ENCODE peak calls at places on chromosomes 13 and 19, in nine cellular contexts. One of them, this sample, is unnamed.

GRCh38 chr19:372306-372890 is 27.8 kb upstream of the MIER2 start:
- DNase-seq in endothelial cell of umbilical vein: peak
- DNase-seq in epithelial cell of esophagus: no peak
- DNase-seq in Peyer's patch: peak
- DNase-seq in psoas muscle: peak
- DNase-seq in progenitor cell of endocrine pancreas: no peak
- DNase-seq in body of pancreas: peak
- DNase-seq in fibroblast of lung: peak
- DNase-seq in AG04449: peak
- DNase-seq in this sample: no peak

GRCh38 chr19:12543855-12544254 is 7.4 kb downstream of the ZNF564 start:
- DNase-seq in endothelial cell of umbilical vein: no peak
- DNase-seq in epithelial cell of esophagus: peak
- DNase-seq in Peyer's patch: no peak
- DNase-seq in psoas muscle: no peak
- DNase-seq in progenitor cell of endocrine pancreas: no peak
- DNase-seq in body of pancreas: no peak
- DNase-seq in fibroblast of lung: peak
- DNase-seq in AG04449: no peak
- DNase-seq in this sample: peak

GRCh38 chr13:79749985-79750551 is 269.1 kb downstream of the NDFIP2 start:
- DNase-seq in endothelial cell of umbilical vein: peak
- DNase-seq in epithelial cell of esophagus: peak
- DNase-seq in Peyer's patch: no peak
- DNase-seq in psoas muscle: peak
- DNase-seq in progenitor cell of endocrine pancreas: no peak
- DNase-seq in body of pancreas: peak
- DNase-seq in fibroblast of lung: peak
- DNase-seq in AG04449: peak
- DNase-seq in this sample: peak

GRCh38 chr13:31046711-31047279 is 114.3 kb downstream of the TEX26 start:
- DNase-seq in endothelial cell of umbilical vein: no peak
- DNase-seq in epithelial cell of esophagus: peak
- DNase-seq in Peyer's patch: peak
- DNase-seq in psoas muscle: no peak
- DNase-seq in progenitor cell of endocrine pancreas: no peak
- DNase-seq in body of pancreas: peak
- DNase-seq in fibroblast of lung: peak
- DNase-seq in AG04449: no peak
- DNase-seq in this sample: no peak

GRCh38 chr19:12834976-12835757 is 788 bp upstream of the RTBDN start:
- DNase-seq in endothelial cell of umbilical vein: no peak
- DNase-seq in epithelial cell of esophagus: no peak
- DNase-seq in Peyer's patch: no peak
- DNase-seq in psoas muscle: peak
- DNase-seq in progenitor cell of endocrine pancreas: no peak
- DNase-seq in body of pancreas: peak
- DNase-seq in fibroblast of lung: no peak
- DNase-seq in AG04449: no peak
- DNase-seq in this sample: no peak

GRCh38 chr19:30882411-30883005 is 466.7 kb downstream of the TSHZ3 start:
- DNase-seq in endothelial cell of umbilical vein: no peak
- DNase-seq in epithelial cell of esophagus: no peak
- DNase-seq in Peyer's patch: no peak
- DNase-seq in psoas muscle: no peak
- DNase-seq in progenitor cell of endocrine pancreas: no peak
- DNase-seq in body of pancreas: no peak
- DNase-seq in fibroblast of lung: no peak
- DNase-seq in AG04449: no peak
- DNase-seq in this sample: no peak

GRCh38 chr13:101647760-101648159 is 195.3 kb downstream of the ITGBL1 start:
- DNase-seq in endothelial cell of umbilical vein: no peak
- DNase-seq in epithelial cell of esophagus: no peak
- DNase-seq in Peyer's patch: no peak
- DNase-seq in psoas muscle: no peak
- DNase-seq in progenitor cell of endocrine pancreas: no peak
- DNase-seq in body of pancreas: no peak
- DNase-seq in fibroblast of lung: no peak
- DNase-seq in AG04449: no peak
- DNase-seq in this sample: no peak

GRCh38 chr13:44815507-44816074 is 173.7 kb downstream of the NUFIP1 start:
- DNase-seq in endothelial cell of umbilical vein: peak
- DNase-seq in epithelial cell of esophagus: peak
- DNase-seq in Peyer's patch: no peak
- DNase-seq in psoas muscle: no peak
- DNase-seq in progenitor cell of endocrine pancreas: no peak
- DNase-seq in body of pancreas: peak
- DNase-seq in fibroblast of lung: peak
- DNase-seq in AG04449: peak
- DNase-seq in this sample: peak

GRCh38 chr13:44109986-44110640 is 230.4 kb downstream of the LACC1 start:
- DNase-seq in endothelial cell of umbilical vein: no peak
- DNase-seq in epithelial cell of esophagus: peak
- DNase-seq in Peyer's patch: peak
- DNase-seq in psoas muscle: no peak
- DNase-seq in progenitor cell of endocrine pancreas: no peak
- DNase-seq in body of pancreas: no peak
- DNase-seq in fibroblast of lung: no peak
- DNase-seq in AG04449: no peak
- DNase-seq in this sample: no peak

GRCh38 chr19:15331419-15332310 is 674 bp downstream of the BRD4 start:
- DNase-seq in endothelial cell of umbilical vein: no peak
- DNase-seq in epithelial cell of esophagus: peak
- DNase-seq in Peyer's patch: peak
- DNase-seq in psoas muscle: peak
- DNase-seq in progenitor cell of endocrine pancreas: peak
- DNase-seq in body of pancreas: peak
- DNase-seq in fibroblast of lung: peak
- DNase-seq in AG04449: no peak
- DNase-seq in this sample: peak

GRCh38 chr19:7849631-7850428 is 19.8 kb downstream of the EVI5L start:
- DNase-seq in endothelial cell of umbilical vein: no peak
- DNase-seq in epithelial cell of esophagus: no peak
- DNase-seq in Peyer's patch: peak
- DNase-seq in psoas muscle: no peak
- DNase-seq in progenitor cell of endocrine pancreas: no peak
- DNase-seq in body of pancreas: no peak
- DNase-seq in fibroblast of lung: no peak
- DNase-seq in AG04449: no peak
- DNase-seq in this sample: peak

GRCh38 chr19:38388310-38389100 is at the start of gene SPRED3:
- DNase-seq in endothelial cell of umbilical vein: no peak
- DNase-seq in epithelial cell of esophagus: peak
- DNase-seq in Peyer's patch: peak
- DNase-seq in psoas muscle: peak
- DNase-seq in progenitor cell of endocrine pancreas: peak
- DNase-seq in body of pancreas: peak
- DNase-seq in fibroblast of lung: peak
- DNase-seq in AG04449: no peak
- DNase-seq in this sample: peak

GRCh38 chr19:4089400-4089908 is 22.8 kb upstream of the ZBTB7A start:
- DNase-seq in endothelial cell of umbilical vein: no peak
- DNase-seq in epithelial cell of esophagus: no peak
- DNase-seq in Peyer's patch: no peak
- DNase-seq in psoas muscle: peak
- DNase-seq in progenitor cell of endocrine pancreas: no peak
- DNase-seq in body of pancreas: no peak
- DNase-seq in fibroblast of lung: no peak
- DNase-seq in AG04449: no peak
- DNase-seq in this sample: no peak

GRCh38 chr19:1566392-1567115 is 1.6 kb downstream of the MEX3D start:
- DNase-seq in endothelial cell of umbilical vein: peak
- DNase-seq in epithelial cell of esophagus: peak
- DNase-seq in Peyer's patch: peak
- DNase-seq in psoas muscle: peak
- DNase-seq in progenitor cell of endocrine pancreas: peak
- DNase-seq in body of pancreas: peak
- DNase-seq in fibroblast of lung: peak
- DNase-seq in AG04449: peak
- DNase-seq in this sample: peak

GRCh38 chr19:29491995-29492577 is 33.7 kb upstream of the VSTM2B start:
- DNase-seq in endothelial cell of umbilical vein: no peak
- DNase-seq in epithelial cell of esophagus: no peak
- DNase-seq in Peyer's patch: no peak
- DNase-seq in psoas muscle: no peak
- DNase-seq in progenitor cell of endocrine pancreas: no peak
- DNase-seq in body of pancreas: no peak
- DNase-seq in fibroblast of lung: no peak
- DNase-seq in AG04449: no peak
- DNase-seq in this sample: no peak

DNA sequence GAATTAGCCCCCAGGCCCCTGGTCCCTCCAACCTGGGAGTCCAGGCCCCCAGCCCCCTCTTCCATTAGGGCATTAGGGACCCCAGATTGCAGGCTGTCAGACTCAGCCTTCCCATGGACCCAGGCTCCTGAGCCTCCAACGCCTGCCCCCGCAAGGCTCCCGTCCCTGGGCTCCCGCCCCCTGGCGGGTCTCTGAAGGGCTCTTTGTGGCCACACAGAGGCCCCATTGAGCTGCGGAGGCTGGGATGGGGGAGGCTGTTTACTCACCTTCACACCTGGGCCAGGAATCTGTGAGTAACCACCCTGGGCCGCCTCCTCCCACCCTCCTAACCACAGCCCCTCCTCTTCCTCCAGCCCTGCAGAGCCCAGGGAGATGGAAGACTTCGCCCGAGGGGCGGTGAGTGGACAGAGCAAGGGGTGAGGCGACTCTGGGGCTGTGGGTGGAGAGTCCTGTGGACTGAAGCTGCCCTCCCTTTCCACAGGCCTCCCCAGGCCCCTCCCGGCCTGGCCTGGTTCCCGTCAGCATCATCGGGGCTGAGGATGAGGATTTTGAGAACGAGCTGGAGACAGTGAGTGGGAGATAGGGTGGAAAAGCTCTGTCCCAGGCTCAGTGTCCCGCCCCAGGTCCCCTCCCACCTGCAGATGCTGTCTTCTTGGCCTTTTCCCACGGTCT is 4.9 kb downstream of the ARHGEF1 start:
- DNase-seq in endothelial cell of umbilical vein: no peak
- DNase-seq in epithelial cell of esophagus: peak
- DNase-seq in Peyer's patch: peak
- DNase-seq in psoas muscle: no peak
- DNase-seq in progenitor cell of endocrine pancreas: peak
- DNase-seq in body of pancreas: peak
- DNase-seq in fibroblast of lung: peak
- DNase-seq in AG04449: no peak
- DNase-seq in this sample: peak
- TF ChIP-seq CTCF in endothelial cell of umbilical vein: no peak
- TF ChIP-seq CTCF in epithelial cell of esophagus: peak
- TF ChIP-seq CTCF in Peyer's patch: peak
- TF ChIP-seq CTCF in psoas muscle: no peak
- TF ChIP-seq CTCF in progenitor cell of endocrine pancreas: peak
- TF ChIP-seq CTCF in body of pancreas: peak
- TF ChIP-seq CTCF in fibroblast of lung: no peak
- TF ChIP-seq CTCF in AG04449: no peak
- TF ChIP-seq CTCF in this sample: peak

DNA sequence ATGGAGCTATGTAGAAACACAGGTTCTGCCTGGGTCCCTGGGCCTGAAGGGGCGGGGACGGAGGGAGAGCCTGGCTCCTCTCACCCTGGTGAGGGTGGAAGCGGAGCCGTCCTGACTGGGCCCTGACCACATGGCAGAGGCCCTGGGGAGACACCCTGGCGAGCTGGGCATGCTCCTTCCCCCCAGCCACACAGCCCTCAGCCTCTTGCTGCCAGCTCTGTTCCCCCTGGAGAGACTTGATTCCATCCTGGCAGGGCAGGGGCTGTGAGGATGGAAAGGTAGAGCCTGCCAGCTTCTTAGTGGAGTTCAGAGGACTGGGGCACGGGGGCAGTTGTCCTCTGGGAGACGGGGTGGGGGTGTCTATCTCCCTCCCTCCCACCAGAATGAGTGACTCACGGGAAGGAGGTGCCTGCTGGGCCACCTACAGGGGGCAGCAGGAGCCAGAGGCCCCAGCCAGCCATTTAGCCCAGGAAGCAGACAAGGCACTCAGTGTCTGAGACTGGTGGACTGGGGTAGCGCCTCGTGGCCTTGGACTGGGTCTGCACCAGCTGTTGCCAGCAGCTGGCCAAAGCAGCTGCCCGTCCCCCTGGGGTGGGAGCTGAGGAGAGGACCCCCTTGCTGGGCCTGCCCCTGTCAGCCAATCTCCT is 22.8 kb upstream of the RNF17 start:
- DNase-seq in endothelial cell of umbilical vein: no peak
- DNase-seq in epithelial cell of esophagus: peak
- DNase-seq in Peyer's patch: no peak
- DNase-seq in psoas muscle: no peak
- DNase-seq in progenitor cell of endocrine pancreas: no peak
- DNase-seq in body of pancreas: no peak
- DNase-seq in fibroblast of lung: no peak
- DNase-seq in AG04449: no peak
- DNase-seq in this sample: peak
- TF ChIP-seq CTCF in endothelial cell of umbilical vein: peak
- TF ChIP-seq CTCF in epithelial cell of esophagus: peak
- TF ChIP-seq CTCF in Peyer's patch: no peak
- TF ChIP-seq CTCF in psoas muscle: no peak
- TF ChIP-seq CTCF in progenitor cell of endocrine pancreas: peak
- TF ChIP-seq CTCF in body of pancreas: no peak
- TF ChIP-seq CTCF in fibroblast of lung: no peak
- TF ChIP-seq CTCF in AG04449: no peak
- TF ChIP-seq CTCF in this sample: peak

DNA sequence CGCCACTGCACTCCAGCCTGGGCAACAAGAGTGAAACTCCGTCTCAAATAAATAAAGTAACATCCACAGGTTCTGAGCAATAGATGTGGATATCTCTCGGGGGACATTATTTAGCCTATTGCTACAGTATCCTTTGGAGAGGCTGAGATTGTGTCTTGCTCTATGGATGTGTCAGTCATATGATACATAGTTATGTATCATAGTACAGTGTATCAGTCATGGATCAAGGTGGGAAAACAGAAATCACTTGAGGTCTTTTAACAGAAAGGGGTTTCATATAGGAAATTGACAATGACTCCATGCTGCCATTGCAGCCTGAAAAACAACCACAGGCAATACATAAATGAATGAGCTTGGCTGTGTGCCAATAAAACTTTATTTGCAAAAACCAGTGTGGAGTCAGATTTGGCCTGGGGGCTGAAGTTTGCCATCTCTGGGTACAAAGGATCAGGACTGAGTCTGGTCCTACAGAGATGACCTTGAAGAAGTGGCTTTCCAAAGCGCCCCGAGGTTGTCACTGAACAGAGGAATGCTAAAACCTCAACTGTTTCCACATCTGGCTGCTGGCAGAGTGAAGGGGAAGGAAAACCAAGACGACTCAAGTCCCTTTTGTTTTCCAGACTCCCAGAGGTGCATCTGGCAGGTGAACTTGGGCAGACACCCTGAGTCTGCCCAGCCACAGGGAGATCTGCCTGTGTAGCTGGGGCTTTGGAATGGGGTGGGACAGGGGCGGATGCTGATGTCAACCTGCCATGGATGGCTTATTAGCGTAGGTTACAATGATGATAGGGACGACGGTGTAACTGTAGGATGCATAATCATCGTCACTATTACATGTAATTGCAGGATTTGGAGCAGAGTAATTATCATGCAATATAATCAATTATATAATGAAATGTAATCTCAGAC is 35.6 kb downstream of the COLGALT1 start:
- DNase-seq in endothelial cell of umbilical vein: no peak
- DNase-seq in epithelial cell of esophagus: no peak
- DNase-seq in Peyer's patch: no peak
- DNase-seq in psoas muscle: no peak
- DNase-seq in progenitor cell of endocrine pancreas: no peak
- DNase-seq in body of pancreas: no peak
- DNase-seq in fibroblast of lung: no peak
- DNase-seq in AG04449: no peak
- DNase-seq in this sample: no peak
- TF ChIP-seq CTCF in endothelial cell of umbilical vein: no peak
- TF ChIP-seq CTCF in epithelial cell of esophagus: no peak
- TF ChIP-seq CTCF in Peyer's patch: no peak
- TF ChIP-seq CTCF in psoas muscle: no peak
- TF ChIP-seq CTCF in progenitor cell of endocrine pancreas: no peak
- TF ChIP-seq CTCF in body of pancreas: no peak
- TF ChIP-seq CTCF in fibroblast of lung: no peak
- TF ChIP-seq CTCF in AG04449: no peak
- TF ChIP-seq CTCF in this sample: no peak

GRCh38 chr13:50167224-50167947 is 152.1 kb downstream of the KCNRG start:
- DNase-seq in endothelial cell of umbilical vein: no peak
- DNase-seq in epithelial cell of esophagus: no peak
- DNase-seq in Peyer's patch: no peak
- DNase-seq in psoas muscle: no peak
- DNase-seq in progenitor cell of endocrine pancreas: no peak
- DNase-seq in body of pancreas: no peak
- DNase-seq in fibroblast of lung: peak
- DNase-seq in AG04449: no peak
- DNase-seq in this sample: no peak
- TF ChIP-seq CTCF in endothelial cell of umbilical vein: no peak
- TF ChIP-seq CTCF in epithelial cell of esophagus: peak
- TF ChIP-seq CTCF in Peyer's patch: no peak
- TF ChIP-seq CTCF in psoas muscle: no peak
- TF ChIP-seq CTCF in progenitor cell of endocrine pancreas: no peak
- TF ChIP-seq CTCF in body of pancreas: no peak
- TF ChIP-seq CTCF in fibroblast of lung: no peak
- TF ChIP-seq CTCF in AG04449: no peak
- TF ChIP-seq CTCF in this sample: no peak

This sample was measured in MCF 10A.